ENCODE peak calls at places on chromosomes 2 and 18, in nine cellular contexts. W is H7; K is neural progenitor cell; X is pancreas; O is lower lobe of right lung; F is GM12878; B is mammary epithelial cell; J is left ventricle myocardium inferior; D is CD8-positive, alpha-beta T cell. Y is an unnamed sample. For H3K36me3, the result is how much of the 10 kb centered on the place peaks cover.

GRCh38 chr2:397561-398325 is 109.9 kb upstream of the ALKAL2 start:
- DNase-seq in W (no peak), K (no peak), X (no peak), O (no peak), F (no peak), B (no peak), J (no peak), D (no peak), Y (no peak)

GRCh38 chr2:1282552-1282951 is 130.7 kb upstream of the TPO start:
- DNase-seq in W (peak), K (peak), X (no peak), O (no peak), F (no peak), B (no peak), J (peak), D (no peak), Y (no peak)

GRCh38 chr2:239318790-239319189 is 82.0 kb downstream of the HDAC4 start:
- DNase-seq in W (no peak), K (no peak), X (no peak), O (peak), F (no peak), B (no peak), J (no peak), D (no peak), Y (no peak)

GRCh38 chr2:201465524-201465971 is 14.0 kb downstream of the STRADB start:
- DNase-seq in W (no peak), K (no peak), X (no peak), O (no peak), F (no peak), B (no peak), J (peak), D (no peak), Y (no peak)

GRCh38 chr18:48827321-48828200 is 123.2 kb downstream of the SMAD7 start:
- DNase-seq in W (peak), K (peak), X (no peak), O (peak), F (no peak), B (no peak), J (no peak), D (no peak), Y (no peak)

GRCh38 chr2:9191044-9191481 is 15.5 kb upstream of the ASAP2 start:
- DNase-seq in W (peak), K (peak), X (peak), O (peak), F (no peak), B (peak), J (peak), D (no peak), Y (peak)

GRCh38 chr2:150697596-150697995 is 210.1 kb upstream of the RND3 start:
- DNase-seq in W (no peak), K (no peak), X (no peak), O (no peak), F (no peak), B (no peak), J (no peak), D (no peak), Y (no peak)

GRCh38 chr2:158174956-158175355 is 73.3 kb downstream of the UPP2 start:
- DNase-seq in W (no peak), K (no peak), X (no peak), O (no peak), F (no peak), B (no peak), J (no peak), D (no peak), Y (no peak)

GRCh38 chr18:33673689-33674088 is 95.7 kb downstream of the ASXL3 start:
- DNase-seq in W (peak), K (peak), X (no peak), O (no peak), F (no peak), B (no peak), J (no peak), D (no peak), Y (no peak)

GRCh38 chr2:169039702-169040101 is 8.6 kb upstream of the ABCB11 start:
- DNase-seq in W (no peak), K (no peak), X (no peak), O (no peak), F (no peak), B (no peak), J (no peak), D (no peak), Y (no peak)

GRCh38 chr18:26574958-26575864 is 26.9 kb upstream of the KCTD1 start:
- DNase-seq in W (peak), K (peak), X (peak), O (peak), F (no peak), B (peak), J (peak), D (no peak), Y (peak)

GRCh38 chr2:166750624-166751023 is 137.7 kb upstream of the XIRP2 start:
- DNase-seq in W (no peak), K (no peak), X (no peak), O (no peak), F (no peak), B (no peak), J (no peak), D (no peak), Y (no peak)

DNA sequence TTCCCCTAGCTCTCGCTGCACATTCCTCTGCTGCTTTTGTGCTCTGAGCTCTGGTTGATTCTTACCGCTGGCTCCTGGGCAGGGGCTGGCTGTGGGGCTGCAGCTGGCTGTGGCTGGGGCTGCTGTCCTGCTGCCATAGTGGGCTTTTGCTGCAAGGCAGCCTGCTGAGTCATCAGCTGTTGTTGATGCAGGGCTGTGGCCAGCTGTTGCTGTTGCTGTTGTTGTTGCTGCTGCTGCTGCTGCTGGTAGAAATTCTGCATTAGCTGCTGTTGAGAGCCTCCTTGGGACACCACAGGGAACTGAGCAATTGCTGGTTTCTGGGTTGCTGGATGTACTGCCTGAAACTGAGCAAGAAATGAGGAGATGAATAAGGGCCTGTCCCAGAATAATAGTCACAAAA is 77.2 kb upstream of the NFU1 start:
- DNase-seq in W (peak), K (peak), X (no peak), O (no peak), F (no peak), B (no peak), J (peak), D (no peak), Y (peak)
- H3K36me3 ChIP-seq in W (under half), K (under half), X (under half), O (half or more), F (under half), B (under half), J (half or more), D (half or more), Y (under half)

DNA sequence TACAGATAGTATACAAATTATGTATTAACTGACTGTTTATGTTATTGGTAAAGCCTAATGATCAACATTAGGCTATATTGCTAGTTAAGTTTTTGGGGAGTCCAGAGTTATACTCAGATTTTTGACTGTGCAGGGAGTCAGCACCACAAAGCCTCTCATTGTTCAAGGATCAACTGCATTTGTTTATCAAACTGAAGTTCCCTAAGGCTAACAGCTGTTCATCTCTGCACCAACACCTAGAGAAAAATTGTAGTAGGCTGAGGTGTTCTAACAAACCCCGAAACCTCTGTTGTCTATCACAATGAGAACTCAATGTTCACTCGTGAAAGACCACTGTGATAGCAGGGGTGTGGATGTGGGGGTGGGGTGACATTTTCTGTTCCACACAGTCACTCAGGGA is 97.7 kb downstream of the HNMT start:
- DNase-seq in W (no peak), K (no peak), X (no peak), O (no peak), F (no peak), B (peak), J (no peak), D (no peak), Y (no peak)
- H3K4me3 ChIP-seq in W (no peak), K (no peak), X (no peak), O (no peak), F (no peak), B (no peak), J (no peak), D (no peak), Y (no peak)

GRCh38 chr2:112529751-112530150 is 12.5 kb upstream of the POLR1B start:
- DNase-seq in W (no peak), K (no peak), X (no peak), O (no peak), F (no peak), B (no peak), J (no peak), D (no peak), Y (no peak)

GRCh38 chr2:112534826-112535225 is 7.4 kb upstream of the POLR1B start:
- DNase-seq in W (no peak), K (no peak), X (no peak), O (no peak), F (no peak), B (no peak), J (no peak), D (no peak), Y (no peak)

GRCh38 chr2:112530728-112531127 is 11.5 kb upstream of the POLR1B start:
- DNase-seq in W (no peak), K (no peak), X (no peak), O (no peak), F (no peak), B (no peak), J (no peak), D (no peak), Y (no peak)
- H3K36me3 ChIP-seq in W (under half), K (under half), X (under half), O (under half), F (under half), B (under half), J (under half), D (under half), Y (under half)

GRCh38 chr18:3611313-3612038 is 161.5 kb downstream of the TGIF1 start:
- DNase-seq in W (no peak), K (no peak), X (no peak), O (no peak), F (no peak), B (no peak), J (no peak), D (no peak), Y (no peak)
- H3K4me3 ChIP-seq in W (no peak), K (no peak), X (no peak), O (no peak), F (no peak), B (no peak), J (no peak), D (no peak), Y (no peak)

GRCh38 chr2:99325384-99325783 is 10.7 kb downstream of the TXNDC9 start:
- DNase-seq in W (no peak), K (no peak), X (no peak), O (no peak), F (no peak), B (no peak), J (no peak), D (no peak), Y (no peak)
- H3K36me3 ChIP-seq in W (under half), K (under half), X (under half), O (half or more), F (under half), B (half or more), J (half or more), D (under half), Y (half or more)

GRCh38 chr2:138536302-138536701 is 34.7 kb downstream of the SPOPL start:
- DNase-seq in W (no peak), K (peak), X (no peak), O (no peak), F (peak), B (peak), J (no peak), D (no peak), Y (no peak)
- H3K4me3 ChIP-seq in W (no peak), K (no peak), X (no peak), O (no peak), F (no peak), B (no peak), J (no peak), D (no peak), Y (no peak)

GRCh38 chr18:74569401-74569800 is 28.3 kb upstream of the ZNF407 start:
- DNase-seq in W (no peak), K (no peak), X (no peak), O (no peak), F (no peak), B (no peak), J (no peak), D (no peak), Y (no peak)
- H3K36me3 ChIP-seq in W (under half), K (under half), X (under half), O (under half), F (under half), B (under half), J (under half), D (under half), Y (under half)